ENCODE peak calls at places on chromosomes 4 and X, in four cellular contexts. W is HepG2, X is WTC11, H is K562. T is an unnamed sample.
A peak's percentile ranks its signal among the peaks of the same experiment; 100 is the strongest.

GRCh38 chr4:137678796-137679195 is 146.5 kb upstream of the PCDH18 start:
- DNase-seq in W (no peak), X (no peak), H (no peak), T (no peak)

GRCh38 chrX:38973327-38973726 is 172.1 kb downstream of the MID1IP1 start:
- DNase-seq in W (no peak), X (no peak), H (no peak), T (no peak)

GRCh38 chr4:124105212-124105611 is 607.3 kb downstream of the ANKRD50 start:
- DNase-seq in W (no peak), X (no peak), H (no peak), T (no peak)

GRCh38 chr4:20418865-20419451 is 167.3 kb downstream of the SLIT2 start:
- DNase-seq in W (peak; percentile 36), X (no peak), H (peak; percentile 11), T (peak; percentile 40)

GRCh38 chrX:17046478-17047097 is 100.1 kb downstream of the REPS2 start:
- DNase-seq in W (peak; percentile 41), X (peak; percentile 59), H (peak; percentile 46), T (peak; percentile 21)

GRCh38 chr4:112858751-112859150 is 190.7 kb upstream of the ANK2 start:
- DNase-seq in W (no peak), X (no peak), H (no peak), T (no peak)

GRCh38 chr4:147942729-147943128 is 210.8 kb downstream of the ARHGAP10 start:
- DNase-seq in W (no peak), X (no peak), H (no peak), T (no peak)

GRCh38 chr4:42152507-42153504 is at the start of gene BEND4:
- DNase-seq in W (no peak), X (peak; percentile 16), H (no peak), T (no peak)

GRCh38 chr4:83231620-83232056 is 53.0 kb downstream of the COQ2 start:
- DNase-seq in W (peak; percentile 60), X (no peak), H (no peak), T (peak; percentile 88)

GRCh38 chr4:169464080-169464479 is 148.3 kb downstream of the NEK1 start:
- DNase-seq in W (no peak), X (no peak), H (no peak), T (no peak)

GRCh38 chrX:13029831-13030771 is 14.3 kb downstream of the FAM9C start:
- DNase-seq in W (peak; percentile 35), X (peak; percentile 12), H (no peak), T (no peak)

GRCh38 chrX:71809886-71810285 is 46.7 kb downstream of the CXorf49B start:
- DNase-seq in W (no peak), X (no peak), H (no peak), T (no peak)

GRCh38 chrX:142214081-142214480 is 9.0 kb upstream of the MAGEC2 start:
- DNase-seq in W (no peak), X (no peak), H (no peak), T (no peak)

GRCh38 chrX:331145-331771 is 12.7 kb upstream of the GTPBP6 start:
- DNase-seq in W (no peak), X (peak; percentile 29), H (no peak), T (no peak)

GRCh38 chr4:167826281-167826680 is 266.1 kb upstream of the ANXA10 start:
- DNase-seq in W (no peak), X (no peak), H (no peak), T (no peak)

GRCh38 chrX:104255465-104255864 is 732 bp upstream of the ESX1 start:
- DNase-seq in W (no peak), X (no peak), H (no peak), T (no peak)

GRCh38 chr4:115213705-115214104 is 100.3 kb upstream of the NDST4 start:
- DNase-seq in W (no peak), X (no peak), H (no peak), T (no peak)

GRCh38 chr4:182683666-182684065 is 233.5 kb downstream of the DCTD start:
- DNase-seq in W (no peak), X (no peak), H (no peak), T (no peak)

GRCh38 chrX:67328496-67328895 is 215.3 kb upstream of the AR start:
- DNase-seq in W (no peak), X (no peak), H (no peak), T (no peak)

DNA sequence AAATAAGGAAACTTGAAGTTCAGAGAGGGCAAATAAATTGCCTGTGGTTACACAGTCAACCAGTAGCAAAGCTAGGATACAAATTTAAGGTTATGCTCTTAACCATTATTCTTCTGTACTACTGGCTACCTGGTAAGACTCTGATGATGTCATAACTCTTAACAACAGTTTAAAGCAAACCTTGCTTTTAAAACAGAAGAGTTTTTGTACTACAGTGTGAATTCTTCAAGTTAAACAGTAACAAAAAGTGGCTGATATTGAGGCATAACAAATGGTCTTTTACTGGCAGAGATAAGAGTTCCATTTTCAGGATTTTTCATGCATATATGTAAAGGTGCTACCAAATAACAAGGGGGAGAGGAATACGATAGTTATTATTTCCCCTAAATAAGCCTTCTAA is 23.4 kb downstream of the TAB3 start:
- DNase-seq in W (peak; percentile 59), X (no peak), H (no peak), T (no peak)
- TF ChIP-seq ETV6 in W (no peak), X (no peak), H (no peak), T (no peak)

GRCh38 chr4:89329280-89329679 is 21.7 kb upstream of the GPRIN3 start:
- DNase-seq in W (no peak), X (no peak), H (no peak), T (no peak)

GRCh38 chr4:89319756-89320155 is 12.2 kb upstream of the GPRIN3 start:
- DNase-seq in W (no peak), X (no peak), H (no peak), T (no peak)

DNA sequence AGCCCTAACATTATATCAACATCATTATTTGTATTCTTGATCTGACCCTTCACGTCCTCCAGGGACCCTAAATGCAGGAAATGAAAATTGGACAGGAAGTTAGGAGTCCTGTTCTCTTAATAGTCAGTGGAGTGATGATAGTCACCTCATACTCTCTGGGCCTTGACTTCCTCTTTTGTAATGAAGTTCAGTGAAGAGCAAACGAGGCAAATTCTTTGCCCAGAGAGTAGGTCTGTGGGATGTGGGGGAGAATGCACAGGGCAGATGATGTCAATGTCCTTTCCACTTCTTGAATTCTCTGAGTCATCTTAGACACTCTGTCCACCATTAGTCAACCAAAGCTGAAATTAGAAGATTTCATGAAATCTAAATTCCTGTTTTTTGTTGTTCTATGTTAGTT is 17.1 kb upstream of the GPRIN3 start:
- DNase-seq in W (no peak), X (no peak), H (no peak), T (peak; percentile 19)
- TF ChIP-seq ETV6 in W (no peak), X (no peak), H (no peak), T (peak; percentile 34)

GRCh38 chr4:159070742-159071141 is 32.1 kb upstream of the RAPGEF2 start:
- DNase-seq in W (no peak), X (no peak), H (no peak), T (no peak)
- TF ChIP-seq ETV6 in W (no peak), X (no peak), H (no peak), T (no peak)

DNA sequence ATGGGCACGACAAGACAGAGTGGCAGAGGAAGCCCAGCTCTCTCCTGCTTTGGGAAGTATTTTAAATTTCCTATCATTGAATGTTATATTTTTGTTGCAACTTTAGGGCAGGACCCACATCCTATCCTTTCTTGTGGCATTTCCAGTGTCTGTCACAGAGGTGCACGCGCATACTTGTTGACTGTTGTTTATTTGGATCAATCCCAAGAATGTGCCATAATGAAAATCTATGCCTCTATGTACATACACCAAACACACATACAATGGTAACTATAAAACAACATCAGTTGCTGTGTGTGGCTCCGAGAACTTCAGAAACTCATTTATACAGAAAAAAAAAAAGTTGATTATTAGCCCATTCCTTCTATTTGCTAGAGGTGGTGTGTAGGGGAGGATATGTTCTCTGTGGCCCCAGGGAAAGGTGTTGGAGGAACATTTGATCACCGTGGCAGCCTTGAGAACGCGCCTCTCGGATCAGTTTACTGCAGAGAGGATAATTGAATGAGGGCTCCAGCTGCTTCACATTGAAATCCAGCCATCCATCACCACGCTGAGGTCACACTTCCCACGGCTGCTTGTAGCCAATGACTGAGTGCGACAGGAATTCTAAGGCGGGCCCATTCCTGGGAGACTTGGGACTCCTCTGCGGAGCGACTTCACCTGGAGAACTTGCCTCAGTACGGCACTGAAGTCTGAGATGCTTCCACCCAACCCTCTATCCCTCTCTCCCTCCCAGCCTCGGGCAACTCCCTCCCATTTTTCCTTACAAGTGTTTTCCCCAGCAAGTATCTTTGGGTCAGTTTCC is 19.6 kb downstream of the SMPX start:
- DNase-seq in W (no peak), X (peak; percentile 70), H (no peak), T (no peak)
- TF ChIP-seq ETV6 in W (no peak), X (no peak), H (no peak), T (no peak)

GRCh38 chr4:41120297-41121217 is 93.8 kb downstream of the APBB2 start:
- DNase-seq in W (no peak), X (no peak), H (no peak), T (no peak)
- TF ChIP-seq ETV6 in W (no peak), X (no peak), H (no peak), T (no peak)

DNA sequence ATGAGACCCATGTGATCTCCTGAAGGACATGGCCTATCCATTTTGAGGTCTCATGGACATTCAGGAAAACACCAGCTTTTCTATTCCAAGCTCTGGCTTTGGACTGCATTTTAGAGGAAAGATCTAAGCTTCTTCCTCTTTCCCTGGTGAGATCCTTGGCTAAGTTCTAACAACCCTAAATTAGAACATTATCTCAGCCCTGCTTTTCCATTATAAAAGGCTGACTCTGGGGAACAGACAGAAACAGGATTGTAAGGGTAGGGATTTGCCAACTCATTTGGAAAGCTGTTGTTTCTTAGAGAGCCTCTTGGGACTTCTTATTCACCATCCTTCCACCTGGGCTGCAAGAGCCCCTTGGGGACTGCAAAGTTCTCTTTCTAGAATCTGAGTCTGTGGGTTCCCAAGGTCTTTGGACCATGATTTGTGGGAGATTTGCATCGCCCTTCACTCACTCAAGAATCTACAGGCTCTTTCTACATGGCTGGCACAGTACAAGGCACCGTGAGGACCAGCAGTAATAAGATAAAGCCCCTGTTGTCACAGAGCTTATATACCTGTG is 146.9 kb downstream of the FNIP2 start:
- DNase-seq in W (no peak), X (no peak), H (no peak), T (no peak)
- TF ChIP-seq ETV6 in W (no peak), X (no peak), H (no peak), T (no peak)

GRCh38 chrX:6052111-6052745 is 176.4 kb downstream of the NLGN4X start:
- DNase-seq in W (no peak), X (no peak), H (no peak), T (no peak)
- TF ChIP-seq ETV6 in W (no peak), X (no peak), H (no peak), T (no peak)

GRCh38 chr4:56990109-56990508 is 11.4 kb downstream of the POLR2B start:
- DNase-seq in W (no peak), X (no peak), H (no peak), T (no peak)

GRCh38 chr4:56999751-57000150 is 21.1 kb downstream of the POLR2B start:
- DNase-seq in W (no peak), X (no peak), H (no peak), T (no peak)

GRCh38 chr4:56995525-56995924 is 16.8 kb downstream of the POLR2B start:
- DNase-seq in W (no peak), X (no peak), H (no peak), T (no peak)
- TF ChIP-seq ETV6 in W (no peak), X (no peak), H (no peak), T (no peak)

GRCh38 chrX:149831473-149831872 is 49.5 kb upstream of the MAGEA8 start:
- DNase-seq in W (no peak), X (peak; percentile 14), H (no peak), T (no peak)
- TF ChIP-seq ETV6 in W (no peak), X (no peak), H (no peak), T (no peak)